ENCODE peak calls at places on chromosomes 4 and X, in seven cellular contexts. One of them, this sample, is unnamed.

GRCh38 chr4:181646864-181647263 is 596.3 kb upstream of the TENM3 start:
- DNase-seq in nucleus accumbens: no peak
- DNase-seq in GM18507: no peak
- DNase-seq in iPS-NIHi11: no peak
- DNase-seq in HFFc6: peak
- DNase-seq in stimulated activated CD4-positive, alpha-beta T cell treated with anti-CD3 and anti-CD28 coated beads, Interleukin-1b, Interleukin-23, amount 100 ng/mL, for 48 hours: no peak
- DNase-seq in epithelial cell of prostate: no peak
- DNase-seq in this sample: no peak

GRCh38 chr4:110190249-110190648 is 8.2 kb downstream of the ELOVL6 start:
- DNase-seq in nucleus accumbens: no peak
- DNase-seq in stimulated activated CD4-positive, alpha-beta T cell treated with anti-CD3 and anti-CD28 coated beads, Interleukin-1b, Interleukin-23, amount 100 ng/mL, for 48 hours: no peak
- DNase-seq in HFFc6: no peak
- DNase-seq in GM18507: no peak
- DNase-seq in epithelial cell of prostate: no peak
- DNase-seq in iPS-NIHi11: no peak
- DNase-seq in this sample: no peak

GRCh38 chrX:153537080-153537479 is 19.6 kb downstream of the ATP2B3 start:
- DNase-seq in iPS-NIHi11: no peak
- DNase-seq in HFFc6: no peak
- DNase-seq in stimulated activated CD4-positive, alpha-beta T cell treated with anti-CD3 and anti-CD28 coated beads, Interleukin-1b, Interleukin-23, amount 100 ng/mL, for 48 hours: no peak
- DNase-seq in nucleus accumbens: no peak
- DNase-seq in GM18507: no peak
- DNase-seq in epithelial cell of prostate: no peak
- DNase-seq in this sample: peak

GRCh38 chr4:184891765-184892164 is 66.0 kb upstream of the ACSL1 start:
- DNase-seq in GM18507: no peak
- DNase-seq in HFFc6: no peak
- DNase-seq in stimulated activated CD4-positive, alpha-beta T cell treated with anti-CD3 and anti-CD28 coated beads, Interleukin-1b, Interleukin-23, amount 100 ng/mL, for 48 hours: no peak
- DNase-seq in nucleus accumbens: no peak
- DNase-seq in epithelial cell of prostate: no peak
- DNase-seq in iPS-NIHi11: no peak
- DNase-seq in this sample: no peak

GRCh38 chrX:100410083-100410590 is at the start of gene PCDH19:
- DNase-seq in GM18507: no peak
- DNase-seq in iPS-NIHi11: peak
- DNase-seq in HFFc6: no peak
- DNase-seq in stimulated activated CD4-positive, alpha-beta T cell treated with anti-CD3 and anti-CD28 coated beads, Interleukin-1b, Interleukin-23, amount 100 ng/mL, for 48 hours: peak
- DNase-seq in nucleus accumbens: peak
- DNase-seq in epithelial cell of prostate: no peak
- DNase-seq in this sample: no peak

GRCh38 chrX:107301253-107301652 is 94.8 kb downstream of the DNAAF6 start:
- DNase-seq in GM18507: no peak
- DNase-seq in iPS-NIHi11: no peak
- DNase-seq in HFFc6: no peak
- DNase-seq in stimulated activated CD4-positive, alpha-beta T cell treated with anti-CD3 and anti-CD28 coated beads, Interleukin-1b, Interleukin-23, amount 100 ng/mL, for 48 hours: no peak
- DNase-seq in nucleus accumbens: no peak
- DNase-seq in epithelial cell of prostate: no peak
- DNase-seq in this sample: no peak

GRCh38 chrX:140274761-140275525 is 229.9 kb downstream of the SOX3 start:
- DNase-seq in GM18507: no peak
- DNase-seq in iPS-NIHi11: peak
- DNase-seq in epithelial cell of prostate: peak
- DNase-seq in nucleus accumbens: no peak
- DNase-seq in HFFc6: no peak
- DNase-seq in stimulated activated CD4-positive, alpha-beta T cell treated with anti-CD3 and anti-CD28 coated beads, Interleukin-1b, Interleukin-23, amount 100 ng/mL, for 48 hours: no peak
- DNase-seq in this sample: peak

GRCh38 chr4:140149851-140150635 is 3.9 kb downstream of the MAML3 start:
- DNase-seq in stimulated activated CD4-positive, alpha-beta T cell treated with anti-CD3 and anti-CD28 coated beads, Interleukin-1b, Interleukin-23, amount 100 ng/mL, for 48 hours: peak
- DNase-seq in nucleus accumbens: peak
- DNase-seq in epithelial cell of prostate: no peak
- DNase-seq in GM18507: no peak
- DNase-seq in iPS-NIHi11: peak
- DNase-seq in HFFc6: peak
- DNase-seq in this sample: peak

GRCh38 chrX:39734174-39734776 is 363.5 kb downstream of the BCOR start:
- DNase-seq in HFFc6: no peak
- DNase-seq in GM18507: no peak
- DNase-seq in iPS-NIHi11: no peak
- DNase-seq in stimulated activated CD4-positive, alpha-beta T cell treated with anti-CD3 and anti-CD28 coated beads, Interleukin-1b, Interleukin-23, amount 100 ng/mL, for 48 hours: no peak
- DNase-seq in epithelial cell of prostate: no peak
- DNase-seq in nucleus accumbens: no peak
- DNase-seq in this sample: no peak

GRCh38 chr4:174764105-174764729 is 64.8 kb downstream of the GLRA3 start:
- DNase-seq in HFFc6: peak
- DNase-seq in GM18507: no peak
- DNase-seq in epithelial cell of prostate: no peak
- DNase-seq in iPS-NIHi11: peak
- DNase-seq in stimulated activated CD4-positive, alpha-beta T cell treated with anti-CD3 and anti-CD28 coated beads, Interleukin-1b, Interleukin-23, amount 100 ng/mL, for 48 hours: no peak
- DNase-seq in nucleus accumbens: no peak
- DNase-seq in this sample: peak

GRCh38 chr4:81635747-81636146 is 164.0 kb upstream of the RASGEF1B start:
- DNase-seq in nucleus accumbens: no peak
- DNase-seq in iPS-NIHi11: no peak
- DNase-seq in stimulated activated CD4-positive, alpha-beta T cell treated with anti-CD3 and anti-CD28 coated beads, Interleukin-1b, Interleukin-23, amount 100 ng/mL, for 48 hours: no peak
- DNase-seq in GM18507: no peak
- DNase-seq in HFFc6: no peak
- DNase-seq in epithelial cell of prostate: peak
- DNase-seq in this sample: no peak

GRCh38 chr4:125368161-125368560 is 53.4 kb downstream of the FAT4 start:
- DNase-seq in stimulated activated CD4-positive, alpha-beta T cell treated with anti-CD3 and anti-CD28 coated beads, Interleukin-1b, Interleukin-23, amount 100 ng/mL, for 48 hours: no peak
- DNase-seq in epithelial cell of prostate: no peak
- DNase-seq in GM18507: no peak
- DNase-seq in HFFc6: peak
- DNase-seq in nucleus accumbens: no peak
- DNase-seq in iPS-NIHi11: no peak
- DNase-seq in this sample: peak

GRCh38 chr4:172042714-172043114 is 229.5 kb downstream of the GALNTL6 start:
- DNase-seq in GM18507: no peak
- DNase-seq in epithelial cell of prostate: no peak
- DNase-seq in nucleus accumbens: no peak
- DNase-seq in HFFc6: no peak
- DNase-seq in iPS-NIHi11: no peak
- DNase-seq in stimulated activated CD4-positive, alpha-beta T cell treated with anti-CD3 and anti-CD28 coated beads, Interleukin-1b, Interleukin-23, amount 100 ng/mL, for 48 hours: no peak
- DNase-seq in this sample: peak

GRCh38 chr4:87823741-87824140 is 9.0 kb upstream of the MEPE start:
- DNase-seq in iPS-NIHi11: no peak
- DNase-seq in epithelial cell of prostate: no peak
- DNase-seq in GM18507: no peak
- DNase-seq in stimulated activated CD4-positive, alpha-beta T cell treated with anti-CD3 and anti-CD28 coated beads, Interleukin-1b, Interleukin-23, amount 100 ng/mL, for 48 hours: no peak
- DNase-seq in nucleus accumbens: no peak
- DNase-seq in HFFc6: no peak
- DNase-seq in this sample: no peak

GRCh38 chrX:105190252-105190853 is 30.1 kb downstream of the TEX13A start:
- DNase-seq in iPS-NIHi11: peak
- DNase-seq in GM18507: no peak
- DNase-seq in nucleus accumbens: no peak
- DNase-seq in HFFc6: peak
- DNase-seq in stimulated activated CD4-positive, alpha-beta T cell treated with anti-CD3 and anti-CD28 coated beads, Interleukin-1b, Interleukin-23, amount 100 ng/mL, for 48 hours: no peak
- DNase-seq in epithelial cell of prostate: no peak
- DNase-seq in this sample: peak

GRCh38 chr4:39514888-39515401 is 12.3 kb downstream of the UGDH start:
- DNase-seq in nucleus accumbens: no peak
- DNase-seq in iPS-NIHi11: no peak
- DNase-seq in stimulated activated CD4-positive, alpha-beta T cell treated with anti-CD3 and anti-CD28 coated beads, Interleukin-1b, Interleukin-23, amount 100 ng/mL, for 48 hours: no peak
- DNase-seq in HFFc6: peak
- DNase-seq in epithelial cell of prostate: no peak
- DNase-seq in GM18507: no peak
- DNase-seq in this sample: no peak

GRCh38 chr4:107060388-107060787 is 24.3 kb upstream of the DKK2 start:
- DNase-seq in iPS-NIHi11: no peak
- DNase-seq in GM18507: no peak
- DNase-seq in nucleus accumbens: no peak
- DNase-seq in HFFc6: peak
- DNase-seq in stimulated activated CD4-positive, alpha-beta T cell treated with anti-CD3 and anti-CD28 coated beads, Interleukin-1b, Interleukin-23, amount 100 ng/mL, for 48 hours: no peak
- DNase-seq in epithelial cell of prostate: no peak
- DNase-seq in this sample: no peak

GRCh38 chr4:19651481-19651880 is 600.2 kb upstream of the SLIT2 start:
- DNase-seq in GM18507: no peak
- DNase-seq in HFFc6: no peak
- DNase-seq in epithelial cell of prostate: no peak
- DNase-seq in iPS-NIHi11: no peak
- DNase-seq in nucleus accumbens: no peak
- DNase-seq in stimulated activated CD4-positive, alpha-beta T cell treated with anti-CD3 and anti-CD28 coated beads, Interleukin-1b, Interleukin-23, amount 100 ng/mL, for 48 hours: no peak
- DNase-seq in this sample: no peak

GRCh38 chr4:123363729-123364128 is 32.9 kb upstream of the SPRY1 start:
- DNase-seq in nucleus accumbens: no peak
- DNase-seq in epithelial cell of prostate: no peak
- DNase-seq in iPS-NIHi11: no peak
- DNase-seq in HFFc6: no peak
- DNase-seq in stimulated activated CD4-positive, alpha-beta T cell treated with anti-CD3 and anti-CD28 coated beads, Interleukin-1b, Interleukin-23, amount 100 ng/mL, for 48 hours: no peak
- DNase-seq in GM18507: peak
- DNase-seq in this sample: no peak